ENCODE peak calls at places on chromosomes 7 and 10, in ten cellular contexts. One of them, this sample, is unnamed.

GRCh38 chr7:132932321-132933075 is 149.4 kb downstream of the CHCHD3 start:
- DNase-seq in GM23338: peak; percentile 47
- DNase-seq in cardiac muscle cell: no peak
- DNase-seq in astrocyte: peak; percentile 20
- DNase-seq in hepatocyte: no peak
- DNase-seq in CD4-positive, CD25-positive, alpha-beta regulatory T cell: no peak
- DNase-seq in WERI-Rb-1: no peak
- DNase-seq in PC-9: no peak
- DNase-seq in neuronal stem cell: peak; percentile 60
- DNase-seq in colonic mucosa: no peak
- DNase-seq in this sample: no peak

GRCh38 chr10:119896061-119896655 is 3.6 kb downstream of the SEC23IP start:
- DNase-seq in CD4-positive, CD25-positive, alpha-beta regulatory T cell: no peak
- DNase-seq in cardiac muscle cell: peak; percentile 12
- DNase-seq in astrocyte: peak; percentile 85
- DNase-seq in WERI-Rb-1: no peak
- DNase-seq in hepatocyte: peak; percentile 22
- DNase-seq in colonic mucosa: peak; percentile 61
- DNase-seq in PC-9: no peak
- DNase-seq in GM23338: no peak
- DNase-seq in neuronal stem cell: no peak
- DNase-seq in this sample: no peak

GRCh38 chr7:1677206-1678069 is 7.4 kb downstream of the ELFN1 start:
- DNase-seq in neuronal stem cell: no peak
- DNase-seq in GM23338: no peak
- DNase-seq in astrocyte: no peak
- DNase-seq in hepatocyte: no peak
- DNase-seq in WERI-Rb-1: no peak
- DNase-seq in CD4-positive, CD25-positive, alpha-beta regulatory T cell: no peak
- DNase-seq in cardiac muscle cell: no peak
- DNase-seq in PC-9: no peak
- DNase-seq in colonic mucosa: no peak
- DNase-seq in this sample: no peak

GRCh38 chr7:139659922-139660316 is 117.9 kb downstream of the HIPK2 start:
- DNase-seq in PC-9: no peak
- DNase-seq in hepatocyte: no peak
- DNase-seq in GM23338: no peak
- DNase-seq in cardiac muscle cell: no peak
- DNase-seq in colonic mucosa: no peak
- DNase-seq in CD4-positive, CD25-positive, alpha-beta regulatory T cell: no peak
- DNase-seq in astrocyte: no peak
- DNase-seq in WERI-Rb-1: no peak
- DNase-seq in neuronal stem cell: no peak
- DNase-seq in this sample: no peak

GRCh38 chr7:127730658-127731276 is 78.8 kb downstream of the SND1 start:
- DNase-seq in cardiac muscle cell: no peak
- DNase-seq in CD4-positive, CD25-positive, alpha-beta regulatory T cell: no peak
- DNase-seq in astrocyte: no peak
- DNase-seq in hepatocyte: no peak
- DNase-seq in WERI-Rb-1: no peak
- DNase-seq in PC-9: no peak
- DNase-seq in neuronal stem cell: no peak
- DNase-seq in colonic mucosa: no peak
- DNase-seq in GM23338: peak; percentile 50
- DNase-seq in this sample: no peak

GRCh38 chr7:49479421-49479820 is 294.0 kb upstream of the VWC2 start:
- DNase-seq in CD4-positive, CD25-positive, alpha-beta regulatory T cell: no peak
- DNase-seq in colonic mucosa: no peak
- DNase-seq in PC-9: no peak
- DNase-seq in hepatocyte: no peak
- DNase-seq in WERI-Rb-1: no peak
- DNase-seq in neuronal stem cell: no peak
- DNase-seq in astrocyte: no peak
- DNase-seq in cardiac muscle cell: no peak
- DNase-seq in GM23338: no peak
- DNase-seq in this sample: no peak

GRCh38 chr7:6571160-6571779 is 6.0 kb upstream of the ZDHHC4 start:
- DNase-seq in GM23338: no peak
- DNase-seq in cardiac muscle cell: no peak
- DNase-seq in neuronal stem cell: no peak
- DNase-seq in WERI-Rb-1: no peak
- DNase-seq in PC-9: no peak
- DNase-seq in astrocyte: no peak
- DNase-seq in colonic mucosa: no peak
- DNase-seq in CD4-positive, CD25-positive, alpha-beta regulatory T cell: no peak
- DNase-seq in hepatocyte: no peak
- DNase-seq in this sample: no peak

GRCh38 chr10:1160561-1160961 is 104.4 kb downstream of the WDR37 start:
- DNase-seq in astrocyte: no peak
- DNase-seq in cardiac muscle cell: no peak
- DNase-seq in WERI-Rb-1: no peak
- DNase-seq in hepatocyte: no peak
- DNase-seq in neuronal stem cell: no peak
- DNase-seq in colonic mucosa: no peak
- DNase-seq in CD4-positive, CD25-positive, alpha-beta regulatory T cell: no peak
- DNase-seq in GM23338: no peak
- DNase-seq in PC-9: no peak
- DNase-seq in this sample: no peak

GRCh38 chr10:120891367-120891766 is 40.2 kb downstream of the WDR11 start:
- DNase-seq in PC-9: no peak
- DNase-seq in CD4-positive, CD25-positive, alpha-beta regulatory T cell: no peak
- DNase-seq in colonic mucosa: no peak
- DNase-seq in GM23338: no peak
- DNase-seq in hepatocyte: no peak
- DNase-seq in cardiac muscle cell: no peak
- DNase-seq in WERI-Rb-1: no peak
- DNase-seq in neuronal stem cell: no peak
- DNase-seq in astrocyte: no peak
- DNase-seq in this sample: no peak

DNA sequence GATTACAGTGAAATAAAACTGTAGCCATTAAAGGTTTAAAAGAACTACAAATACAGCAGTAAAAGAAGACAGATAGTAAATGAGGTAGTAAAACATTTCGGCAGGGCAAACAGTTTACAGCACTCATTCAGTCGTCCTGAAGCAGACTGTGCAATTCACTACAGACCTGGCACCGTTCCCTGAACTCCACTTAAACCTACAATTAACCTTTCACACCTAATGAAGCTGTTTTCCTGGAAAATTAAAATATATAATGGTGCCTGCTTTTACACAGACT is 335.3 kb downstream of the GFRA1 start:
- DNase-seq in CD4-positive, CD25-positive, alpha-beta regulatory T cell: no peak
- DNase-seq in neuronal stem cell: no peak
- DNase-seq in cardiac muscle cell: no peak
- DNase-seq in colonic mucosa: no peak
- DNase-seq in astrocyte: no peak
- DNase-seq in WERI-Rb-1: no peak
- DNase-seq in GM23338: no peak
- DNase-seq in hepatocyte: no peak
- DNase-seq in PC-9: no peak
- DNase-seq in this sample: no peak
- H3K27ac ChIP-seq in CD4-positive, CD25-positive, alpha-beta regulatory T cell: no peak overlapping the region
- H3K27ac ChIP-seq in neuronal stem cell: no peak overlapping the region
- H3K27ac ChIP-seq in cardiac muscle cell: no peak overlapping the region
- H3K27ac ChIP-seq in colonic mucosa: no peak overlapping the region
- H3K27ac ChIP-seq in astrocyte: peak overlapping the region; percentile 70
- H3K27ac ChIP-seq in WERI-Rb-1: no peak overlapping the region
- H3K27ac ChIP-seq in GM23338: no peak overlapping the region
- H3K27ac ChIP-seq in hepatocyte: no peak overlapping the region
- H3K27ac ChIP-seq in PC-9: no peak overlapping the region
- H3K27ac ChIP-seq in this sample: no peak overlapping the region

GRCh38 chr7:78118470-78118869 is 319.9 kb downstream of the PHTF2 start:
- DNase-seq in cardiac muscle cell: no peak
- DNase-seq in hepatocyte: no peak
- DNase-seq in GM23338: no peak
- DNase-seq in astrocyte: no peak
- DNase-seq in PC-9: no peak
- DNase-seq in colonic mucosa: no peak
- DNase-seq in WERI-Rb-1: no peak
- DNase-seq in CD4-positive, CD25-positive, alpha-beta regulatory T cell: no peak
- DNase-seq in neuronal stem cell: no peak
- DNase-seq in this sample: no peak

GRCh38 chr7:78124221-78124620 is 325.6 kb downstream of the PHTF2 start:
- DNase-seq in PC-9: no peak
- DNase-seq in GM23338: no peak
- DNase-seq in CD4-positive, CD25-positive, alpha-beta regulatory T cell: no peak
- DNase-seq in hepatocyte: no peak
- DNase-seq in WERI-Rb-1: no peak
- DNase-seq in astrocyte: no peak
- DNase-seq in colonic mucosa: no peak
- DNase-seq in cardiac muscle cell: no peak
- DNase-seq in neuronal stem cell: no peak
- DNase-seq in this sample: no peak

GRCh38 chr7:78127009-78127408 is 328.4 kb downstream of the PHTF2 start:
- DNase-seq in PC-9: no peak
- DNase-seq in colonic mucosa: no peak
- DNase-seq in neuronal stem cell: no peak
- DNase-seq in WERI-Rb-1: no peak
- DNase-seq in CD4-positive, CD25-positive, alpha-beta regulatory T cell: no peak
- DNase-seq in hepatocyte: no peak
- DNase-seq in GM23338: peak; percentile 30
- DNase-seq in astrocyte: no peak
- DNase-seq in cardiac muscle cell: no peak
- DNase-seq in this sample: no peak

GRCh38 chr7:78125884-78126283 is 327.3 kb downstream of the PHTF2 start:
- DNase-seq in PC-9: no peak
- DNase-seq in neuronal stem cell: no peak
- DNase-seq in GM23338: no peak
- DNase-seq in cardiac muscle cell: no peak
- DNase-seq in astrocyte: peak; percentile 49
- DNase-seq in colonic mucosa: no peak
- DNase-seq in hepatocyte: no peak
- DNase-seq in WERI-Rb-1: no peak
- DNase-seq in CD4-positive, CD25-positive, alpha-beta regulatory T cell: no peak
- DNase-seq in this sample: no peak

DNA sequence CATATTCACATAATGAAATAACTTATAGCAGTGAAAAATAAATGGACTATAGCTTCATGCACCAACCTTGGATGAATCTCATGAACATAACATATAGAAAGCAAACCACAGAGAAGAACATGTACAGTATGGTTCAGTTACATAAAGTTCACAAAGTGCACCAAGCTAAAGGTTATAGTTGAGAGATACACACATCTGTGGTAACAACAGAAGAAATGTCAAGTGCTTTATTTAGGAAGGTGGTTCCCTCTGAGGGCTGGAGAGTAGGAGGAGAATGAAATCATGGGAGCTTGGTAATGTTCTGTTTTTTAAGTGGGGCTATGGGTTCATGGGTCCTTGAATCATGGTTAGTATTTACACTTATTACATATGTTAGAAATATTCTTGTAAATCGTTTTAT is 323.3 kb downstream of the PHTF2 start:
- DNase-seq in WERI-Rb-1: no peak
- DNase-seq in PC-9: no peak
- DNase-seq in cardiac muscle cell: no peak
- DNase-seq in CD4-positive, CD25-positive, alpha-beta regulatory T cell: no peak
- DNase-seq in hepatocyte: no peak
- DNase-seq in neuronal stem cell: no peak
- DNase-seq in GM23338: no peak
- DNase-seq in astrocyte: no peak
- DNase-seq in colonic mucosa: no peak
- DNase-seq in this sample: no peak
- H3K36me3 ChIP-seq in WERI-Rb-1: no peaks in the 10 kb centered on the region
- H3K36me3 ChIP-seq in PC-9: no peaks in the 10 kb centered on the region
- H3K36me3 ChIP-seq in cardiac muscle cell: no peaks in the 10 kb centered on the region
- H3K36me3 ChIP-seq in CD4-positive, CD25-positive, alpha-beta regulatory T cell: no peaks in the 10 kb centered on the region
- H3K36me3 ChIP-seq in hepatocyte: no peaks in the 10 kb centered on the region
- H3K36me3 ChIP-seq in neuronal stem cell: no peaks in the 10 kb centered on the region
- H3K36me3 ChIP-seq in GM23338: no peaks in the 10 kb centered on the region
- H3K36me3 ChIP-seq in astrocyte: no peaks in the 10 kb centered on the region
- H3K36me3 ChIP-seq in colonic mucosa: no peaks in the 10 kb centered on the region
- H3K36me3 ChIP-seq in this sample: no peaks in the 10 kb centered on the region

GRCh38 chr7:82053453-82054032 is 283.7 kb upstream of the HGF start:
- DNase-seq in cardiac muscle cell: no peak
- DNase-seq in WERI-Rb-1: no peak
- DNase-seq in neuronal stem cell: no peak
- DNase-seq in PC-9: no peak
- DNase-seq in colonic mucosa: no peak
- DNase-seq in GM23338: no peak
- DNase-seq in hepatocyte: no peak
- DNase-seq in CD4-positive, CD25-positive, alpha-beta regulatory T cell: no peak
- DNase-seq in astrocyte: no peak
- DNase-seq in this sample: no peak
- H3K27ac ChIP-seq in cardiac muscle cell: no peak overlapping the region
- H3K27ac ChIP-seq in WERI-Rb-1: no peak overlapping the region
- H3K27ac ChIP-seq in neuronal stem cell: no peak overlapping the region
- H3K27ac ChIP-seq in PC-9: no peak overlapping the region
- H3K27ac ChIP-seq in colonic mucosa: no peak overlapping the region
- H3K27ac ChIP-seq in GM23338: no peak overlapping the region
- H3K27ac ChIP-seq in hepatocyte: no peak overlapping the region
- H3K27ac ChIP-seq in CD4-positive, CD25-positive, alpha-beta regulatory T cell: no peak overlapping the region
- H3K27ac ChIP-seq in astrocyte: no peak overlapping the region
- H3K27ac ChIP-seq in this sample: no peak overlapping the region

GRCh38 chr7:155709453-155709852 is 65.0 kb downstream of the RBM33 start:
- DNase-seq in astrocyte: no peak
- DNase-seq in WERI-Rb-1: no peak
- DNase-seq in CD4-positive, CD25-positive, alpha-beta regulatory T cell: no peak
- DNase-seq in PC-9: no peak
- DNase-seq in colonic mucosa: no peak
- DNase-seq in cardiac muscle cell: no peak
- DNase-seq in GM23338: no peak
- DNase-seq in neuronal stem cell: no peak
- DNase-seq in hepatocyte: no peak
- DNase-seq in this sample: no peak

GRCh38 chr7:155705656-155706360 is 61.3 kb downstream of the RBM33 start:
- DNase-seq in GM23338: no peak
- DNase-seq in astrocyte: no peak
- DNase-seq in PC-9: no peak
- DNase-seq in neuronal stem cell: no peak
- DNase-seq in WERI-Rb-1: no peak
- DNase-seq in cardiac muscle cell: no peak
- DNase-seq in hepatocyte: no peak
- DNase-seq in CD4-positive, CD25-positive, alpha-beta regulatory T cell: no peak
- DNase-seq in colonic mucosa: no peak
- DNase-seq in this sample: no peak

GRCh38 chr7:155710035-155710434 is 65.6 kb downstream of the RBM33 start:
- DNase-seq in GM23338: no peak
- DNase-seq in neuronal stem cell: no peak
- DNase-seq in WERI-Rb-1: no peak
- DNase-seq in hepatocyte: no peak
- DNase-seq in colonic mucosa: no peak
- DNase-seq in cardiac muscle cell: no peak
- DNase-seq in PC-9: no peak
- DNase-seq in astrocyte: no peak
- DNase-seq in CD4-positive, CD25-positive, alpha-beta regulatory T cell: no peak
- DNase-seq in this sample: no peak

GRCh38 chr7:155702616-155703015 is 58.2 kb downstream of the RBM33 start:
- DNase-seq in colonic mucosa: no peak
- DNase-seq in CD4-positive, CD25-positive, alpha-beta regulatory T cell: no peak
- DNase-seq in cardiac muscle cell: no peak
- DNase-seq in astrocyte: peak; percentile 45
- DNase-seq in WERI-Rb-1: no peak
- DNase-seq in neuronal stem cell: no peak
- DNase-seq in GM23338: no peak
- DNase-seq in hepatocyte: no peak
- DNase-seq in PC-9: peak; percentile 53
- DNase-seq in this sample: no peak

DNA sequence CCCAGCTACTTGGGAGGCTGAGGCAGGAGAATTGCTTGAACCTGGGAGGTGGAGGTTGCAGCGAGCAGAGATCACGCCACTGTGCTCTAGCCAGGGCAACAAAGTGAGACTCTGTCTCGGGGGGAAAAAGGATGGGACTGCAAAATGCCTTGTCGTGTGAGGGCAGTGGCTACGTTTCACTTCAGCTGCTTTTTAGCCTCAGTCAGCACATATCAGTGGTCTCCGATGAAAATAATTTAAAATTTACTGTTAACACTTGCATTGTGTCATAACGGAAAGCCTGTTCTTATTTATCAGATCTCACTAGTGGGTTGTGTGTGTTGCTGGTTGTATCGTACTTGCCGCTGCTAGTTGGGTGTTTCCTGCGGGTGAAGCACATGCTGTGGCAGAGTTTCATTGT is 61.9 kb downstream of the RBM33 start:
- DNase-seq in WERI-Rb-1: no peak
- DNase-seq in astrocyte: no peak
- DNase-seq in cardiac muscle cell: no peak
- DNase-seq in CD4-positive, CD25-positive, alpha-beta regulatory T cell: no peak
- DNase-seq in colonic mucosa: no peak
- DNase-seq in hepatocyte: no peak
- DNase-seq in GM23338: no peak
- DNase-seq in neuronal stem cell: no peak
- DNase-seq in PC-9: no peak
- DNase-seq in this sample: no peak
- H3K36me3 ChIP-seq in WERI-Rb-1: peaks cover 92% of the 10 kb centered on the region
- H3K36me3 ChIP-seq in astrocyte: peaks cover 25% of the 10 kb centered on the region
- H3K36me3 ChIP-seq in cardiac muscle cell: peaks cover 52% of the 10 kb centered on the region
- H3K36me3 ChIP-seq in CD4-positive, CD25-positive, alpha-beta regulatory T cell: peaks cover 88% of the 10 kb centered on the region
- H3K36me3 ChIP-seq in colonic mucosa: peaks cover 12% of the 10 kb centered on the region
- H3K36me3 ChIP-seq in hepatocyte: peaks cover 11% of the 10 kb centered on the region
- H3K36me3 ChIP-seq in GM23338: peaks cover 31% of the 10 kb centered on the region
- H3K36me3 ChIP-seq in neuronal stem cell: peaks cover 35% of the 10 kb centered on the region
- H3K36me3 ChIP-seq in PC-9: peaks cover 53% of the 10 kb centered on the region
- H3K36me3 ChIP-seq in this sample: peaks cover 82% of the 10 kb centered on the region